ENCODE peak calls at places on chromosomes 3 and 15, in nine cellular contexts. N, S, E, G, P, X, U, A and Z are unnamed samples.

GRCh38 chr3:42071720-42072582 is 19.2 kb upstream of the TRAK1 start:
- DNase-seq in N (peak; percentile 87), E (peak; percentile 90), G (peak; percentile 92), U (peak; percentile 79), S (peak; percentile 45), X (no peak), P (peak; percentile 75), A (no peak), Z (peak; percentile 67)

GRCh38 chr3:46965151-46965550 is 11.4 kb downstream of the CCDC12 start:
- DNase-seq in N (no peak), U (no peak), X (no peak), P (no peak), E (peak; percentile 24), G (peak; percentile 70), A (no peak), S (no peak), Z (no peak)

GRCh38 chr3:188904670-188905069 is 267.1 kb upstream of the TPRG1 start:
- DNase-seq in E (peak; percentile 81), S (no peak), X (no peak), N (no peak), G (no peak), A (no peak), U (no peak), P (peak; percentile 63), Z (no peak)

GRCh38 chr3:46935168-46935858 is 41.2 kb downstream of the CCDC12 start:
- DNase-seq in E (peak; percentile 99), N (peak; percentile 85), U (peak; percentile 88), S (peak; percentile 83), X (peak; percentile 97), P (peak; percentile 96), G (peak; percentile 72), A (peak; percentile 89), Z (peak; percentile 75)

GRCh38 chr3:125125822-125126245 is 70.0 kb upstream of the HEG1 start:
- DNase-seq in G (peak; percentile 75), A (peak; percentile 99), U (no peak), X (peak; percentile 98), P (peak; percentile 95), E (peak; percentile 97), N (no peak), S (no peak), Z (peak; percentile 94)

GRCh38 chr15:32737246-32737757 is 19.5 kb downstream of the GREM1 start:
- DNase-seq in X (no peak), G (no peak), A (no peak), N (no peak), S (no peak), U (no peak), P (peak; percentile 65), E (no peak), Z (no peak)

GRCh38 chr3:46666471-46666845 is 27.0 kb downstream of the ALS2CL start:
- DNase-seq in E (no peak), X (no peak), P (no peak), N (no peak), S (no peak), A (no peak), G (no peak), U (no peak), Z (no peak)

GRCh38 chr3:183577336-183577735 is 21.8 kb upstream of the KLHL6 start:
- DNase-seq in N (no peak), S (no peak), G (no peak), U (no peak), X (no peak), E (no peak), P (no peak), A (no peak), Z (no peak)

GRCh38 chr15:44193651-44194396 is 1.2 kb downstream of the FRMD5 start:
- DNase-seq in U (no peak), X (no peak), G (no peak), S (no peak), E (peak; percentile 38), A (no peak), P (peak; percentile 55), N (no peak), Z (no peak)

GRCh38 chr3:128307781-128308469 is 154.6 kb downstream of the EEFSEC start:
- DNase-seq in A (no peak), E (no peak), S (no peak), X (no peak), P (no peak), G (no peak), U (no peak), N (no peak), Z (no peak)

GRCh38 chr15:69121198-69121828 is 39.1 kb upstream of the GLCE start:
- DNase-seq in A (no peak), G (no peak), X (no peak), U (no peak), P (no peak), S (no peak), N (no peak), E (no peak), Z (no peak)

GRCh38 chr15:69127226-69127625 is 33.2 kb upstream of the GLCE start:
- DNase-seq in E (peak; percentile 54), P (no peak), X (no peak), N (no peak), A (no peak), S (no peak), U (no peak), G (no peak), Z (no peak)

GRCh38 chr15:69126054-69126469 is 34.4 kb upstream of the GLCE start:
- DNase-seq in G (peak; percentile 53), E (peak; percentile 94), N (no peak), U (no peak), P (peak; percentile 76), A (peak; percentile 14), S (peak; percentile 58), X (no peak), Z (no peak)

GRCh38 chr15:69129026-69129385 is 31.4 kb upstream of the GLCE start:
- DNase-seq in A (no peak), X (no peak), S (no peak), U (no peak), G (no peak), P (no peak), N (no peak), E (no peak), Z (no peak)

DNA sequence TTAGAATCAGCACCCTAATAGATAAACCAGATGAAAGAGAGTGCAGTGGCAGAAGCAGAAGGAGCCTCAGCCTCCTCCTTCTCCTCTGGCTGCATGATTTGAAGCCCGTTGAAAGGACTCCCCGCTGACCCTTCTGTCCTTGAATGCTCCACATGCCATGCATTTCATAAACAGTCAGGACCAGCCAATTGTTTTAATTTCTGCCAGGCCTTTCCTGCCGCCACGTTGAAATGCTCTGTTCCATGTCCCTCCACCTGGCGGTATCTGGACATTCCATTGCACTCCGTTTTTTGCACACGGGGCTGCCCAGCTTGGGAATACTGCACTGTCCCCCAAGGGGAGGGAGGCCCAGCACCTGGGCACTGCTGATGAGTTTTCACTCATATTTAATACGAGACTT is 35.2 kb upstream of the GLCE start:
- DNase-seq in E (peak; percentile 33), U (no peak), N (no peak), A (no peak), G (no peak), X (no peak), S (no peak), P (no peak), Z (no peak)
- TF ChIP-seq CTCF in E (no peak), U (no peak), N (no peak), A (no peak), G (no peak), X (no peak), S (no peak), P (no peak), Z (no peak)

GRCh38 chr3:115843206-115843605 is 219.9 kb downstream of the GAP43 start:
- DNase-seq in E (no peak), U (no peak), A (no peak), N (no peak), X (no peak), S (no peak), P (no peak), G (no peak), Z (no peak)
- H3K4me3 ChIP-seq in E (no peak overlapping the region), U (no peak overlapping the region), A (no peak overlapping the region), N (no peak overlapping the region), X (no peak overlapping the region), S (no peak overlapping the region), P (no peak overlapping the region), G (no peak overlapping the region), Z (no peak overlapping the region)

DNA sequence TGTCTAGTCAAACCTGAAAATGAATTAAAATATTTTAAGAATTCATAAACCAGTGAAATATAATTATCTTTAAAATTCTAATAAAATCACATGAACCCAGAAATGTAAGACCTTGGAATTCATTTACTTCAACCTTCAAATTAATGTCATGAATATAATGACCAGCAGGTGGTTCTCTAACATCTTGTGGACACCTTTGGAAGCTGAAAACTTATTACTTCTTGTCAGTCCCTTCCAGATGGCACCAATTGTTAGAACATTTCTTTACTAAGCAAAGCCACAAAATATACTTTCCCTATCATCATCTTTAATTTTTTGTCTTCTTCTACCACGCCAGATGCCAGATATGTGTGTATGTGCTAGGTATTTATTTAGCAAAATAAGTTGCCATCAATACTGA is 240.0 kb downstream of the MBNL1 start:
- DNase-seq in E (peak; percentile 38), N (peak; percentile 4), X (no peak), U (no peak), P (no peak), G (peak; percentile 22), A (no peak), S (no peak), Z (no peak)
- TF ChIP-seq CTCF in E (peak; percentile 18), N (no peak), X (peak; percentile 38), U (no peak), P (no peak), G (no peak), A (no peak), S (no peak), Z (no peak)

GRCh38 chr3:94019659-94020058 is 8.7 kb downstream of the STX19 start:
- DNase-seq in A (no peak), N (no peak), U (no peak), E (no peak), P (no peak), S (no peak), X (no peak), G (no peak), Z (no peak)

GRCh38 chr3:94020293-94020692 is 8.1 kb downstream of the STX19 start:
- DNase-seq in N (no peak), E (no peak), A (no peak), G (no peak), S (no peak), X (peak; percentile 19), U (no peak), P (no peak), Z (no peak)

GRCh38 chr3:94026623-94027022 is 1.8 kb downstream of the STX19 start:
- DNase-seq in S (no peak), U (no peak), P (no peak), G (no peak), E (no peak), N (no peak), X (no peak), A (no peak), Z (no peak)

GRCh38 chr3:94028093-94028837 is at the start of gene STX19:
- DNase-seq in X (no peak), N (no peak), P (no peak), E (no peak), S (peak; percentile 39), G (no peak), A (no peak), U (no peak), Z (no peak)

DNA sequence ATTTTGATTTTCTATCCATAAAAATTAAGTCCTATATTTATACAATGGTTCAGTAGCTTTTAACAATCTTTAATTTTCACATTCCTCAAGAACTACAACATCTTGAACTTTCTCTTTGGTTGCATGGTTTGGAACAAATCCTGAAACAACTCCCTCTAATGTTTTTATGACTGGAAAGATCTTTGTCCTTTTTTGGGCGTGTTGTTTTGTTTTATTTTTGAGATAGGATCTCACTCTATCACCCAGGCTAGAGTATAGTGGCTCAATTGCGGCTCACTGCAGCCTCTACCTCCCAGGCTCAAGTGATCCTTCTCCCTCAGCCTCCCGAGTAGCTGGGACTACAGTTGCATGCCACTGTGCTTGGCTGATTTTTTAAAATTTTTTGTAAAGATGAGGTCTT is 4.0 kb downstream of the STX19 start:
- DNase-seq in E (peak; percentile 15), S (no peak), N (no peak), P (peak; percentile 24), U (no peak), G (no peak), X (no peak), A (no peak), Z (no peak)
- H3K4me3 ChIP-seq in E (no peak overlapping the region), S (no peak overlapping the region), N (no peak overlapping the region), P (no peak overlapping the region), U (no peak overlapping the region), G (no peak overlapping the region), X (no peak overlapping the region), A (no peak overlapping the region), Z (no peak overlapping the region)